ENCODE peak calls at places on chromosome 6, in ten cellular contexts. E is spleen, D is kidney epithelial cell, T is T-helper 2 cell, X is amniotic stem cell, G is cardiac fibroblast, Z is iris pigment epithelial cell, B is ACHN, K is NCI-H2081 treated with DMSO at 0.1 percent for 48 hours, O is ELF-1. S is an unnamed sample.

GRCh38 chr6:43771858-43772570 is 2.0 kb downstream of the VEGFA start:
- DNase-seq in E (peak), D (no peak), T (no peak), X (peak), G (peak), Z (peak), B (peak), K (no peak), O (no peak), S (peak)

GRCh38 chr6:157317129-157317814 is 6.0 kb downstream of the TMEM242 start:
- DNase-seq in E (no peak), D (no peak), T (no peak), X (no peak), G (peak), Z (peak), B (peak), K (no peak), O (no peak), S (no peak)

GRCh38 chr6:112044856-112045255 is 9.0 kb upstream of the CCN6 start:
- DNase-seq in E (no peak), D (peak), T (no peak), X (peak), G (peak), Z (peak), B (no peak), K (no peak), O (no peak), S (no peak)

GRCh38 chr6:97133071-97133470 is 149.9 kb downstream of the MMS22L start:
- DNase-seq in E (no peak), D (no peak), T (no peak), X (no peak), G (peak), Z (peak), B (no peak), K (no peak), O (no peak), S (peak)

GRCh38 chr6:123629234-123629941 is 7.4 kb downstream of the TRDN start:
- DNase-seq in E (no peak), D (no peak), T (no peak), X (no peak), G (no peak), Z (no peak), B (no peak), K (no peak), O (no peak), S (peak)

GRCh38 chr6:73134588-73134987 is 90.7 kb downstream of the KHDC1L start:
- DNase-seq in E (no peak), D (no peak), T (no peak), X (no peak), G (peak), Z (peak), B (no peak), K (no peak), O (peak), S (peak)

GRCh38 chr6:28371280-28371679 is 21.5 kb downstream of the ZKSCAN3 start:
- DNase-seq in E (no peak), D (no peak), T (no peak), X (no peak), G (no peak), Z (no peak), B (no peak), K (no peak), O (no peak), S (no peak)

GRCh38 chr6:13120483-13121482 is 207.6 kb downstream of the TBC1D7 start:
- DNase-seq in E (no peak), D (no peak), T (no peak), X (no peak), G (no peak), Z (no peak), B (no peak), K (no peak), O (peak), S (peak)

GRCh38 chr6:37244430-37245310 is 12.9 kb upstream of the TBC1D22B start:
- DNase-seq in E (no peak), D (peak), T (no peak), X (peak), G (peak), Z (peak), B (peak), K (peak), O (no peak), S (peak)

GRCh38 chr6:30730611-30731435 is 10.7 kb downstream of the TUBB start:
- DNase-seq in E (peak), D (no peak), T (peak), X (no peak), G (peak), Z (peak), B (peak), K (peak), O (peak), S (no peak)

GRCh38 chr6:48068326-48069191 is 42.4 kb downstream of the PTCHD4 start:
- DNase-seq in E (peak), D (no peak), T (no peak), X (no peak), G (no peak), Z (no peak), B (peak), K (no peak), O (peak), S (no peak)

GRCh38 chr6:122610690-122611455 is 668 bp downstream of the PKIB start:
- DNase-seq in E (peak), D (no peak), T (no peak), X (no peak), G (peak), Z (peak), B (peak), K (peak), O (peak), S (peak)

GRCh38 chr6:126118058-126118759 is 131.9 kb downstream of the TRMT11 start:
- DNase-seq in E (no peak), D (no peak), T (no peak), X (no peak), G (peak), Z (peak), B (no peak), K (no peak), O (no peak), S (peak)

GRCh38 chr6:34589140-34589539 is 33.0 kb upstream of the SPDEF start:
- DNase-seq in E (no peak), D (no peak), T (no peak), X (no peak), G (no peak), Z (no peak), B (no peak), K (no peak), O (no peak), S (no peak)

GRCh38 chr6:14151773-14152172 is 34.2 kb downstream of the CD83 start:
- DNase-seq in E (no peak), D (no peak), T (no peak), X (no peak), G (no peak), Z (no peak), B (no peak), K (no peak), O (no peak), S (no peak)

GRCh38 chr6:116111552-116112528 is 11.2 kb downstream of the NT5DC1 start:
- DNase-seq in E (no peak), D (no peak), T (no peak), X (no peak), G (peak), Z (peak), B (peak), K (no peak), O (peak), S (peak)

GRCh38 chr6:90044182-90044832 is 150.0 kb downstream of the GJA10 start:
- DNase-seq in E (no peak), D (no peak), T (no peak), X (no peak), G (no peak), Z (peak), B (no peak), K (no peak), O (no peak), S (no peak)

GRCh38 chr6:53300656-53301551 is 47.8 kb downstream of the ELOVL5 start:
- DNase-seq in E (peak), D (no peak), T (peak), X (no peak), G (peak), Z (no peak), B (no peak), K (no peak), O (no peak), S (peak)

GRCh38 chr6:77740380-77740779 is 87.5 kb downstream of the MEI4 start:
- DNase-seq in E (no peak), D (no peak), T (no peak), X (peak), G (peak), Z (peak), B (peak), K (no peak), O (no peak), S (peak)

GRCh38 chr6:130105996-130106704 is 87.8 kb downstream of the L3MBTL3 start:
- DNase-seq in E (no peak), D (no peak), T (no peak), X (no peak), G (no peak), Z (no peak), B (no peak), K (no peak), O (no peak), S (peak)

GRCh38 chr6:150334790-150335783 is 33.7 kb upstream of the IYD start:
- DNase-seq in E (no peak), D (no peak), T (no peak), X (peak), G (peak), Z (peak), B (peak), K (no peak), O (peak), S (peak)

GRCh38 chr6:32668226-32668747 is 1.8 kb upstream of the HLA-DQB1 start:
- DNase-seq in E (peak), D (no peak), T (peak), X (no peak), G (no peak), Z (peak), B (peak), K (no peak), O (peak), S (peak)

GRCh38 chr6:155014715-155015300 is 19.7 kb downstream of the TIAM2 start:
- DNase-seq in E (no peak), D (no peak), T (no peak), X (peak), G (peak), Z (peak), B (no peak), K (no peak), O (peak), S (no peak)

GRCh38 chr6:46044876-46045617 is 29.4 kb upstream of the CLIC5 start:
- DNase-seq in E (no peak), D (peak), T (no peak), X (peak), G (peak), Z (peak), B (peak), K (no peak), O (no peak), S (peak)

GRCh38 chr6:108914235-108915022 is 66.2 kb downstream of the ARMC2 start:
- DNase-seq in E (no peak), D (no peak), T (peak), X (no peak), G (no peak), Z (no peak), B (peak), K (no peak), O (peak), S (peak)

S was measured in OCI-M1.